ENCODE peak calls at places on chromosomes 6 and 20, in four cellular contexts. N is body of pancreas, B is retinal pigment epithelial cell, L is choroid plexus epithelial cell. H is an unnamed sample.

GRCh38 chr6:41359617-41360313 is 24.4 kb downstream of the NCR2 start:
- DNase-seq in L (no peak), B (no peak), N (no peak), H (no peak)

GRCh38 chr20:17339000-17339399 is 112.2 kb downstream of the PCSK2 start:
- DNase-seq in N (no peak), L (no peak), B (no peak), H (no peak)

GRCh38 chr20:57616143-57616951 is 3.9 kb downstream of the ZBP1 start:
- DNase-seq in L (no peak), B (no peak), N (no peak), H (no peak)

GRCh38 chr20:19265646-19266374 is 53.4 kb downstream of the SLC24A3 start:
- DNase-seq in B (no peak), L (peak; percentile 20), N (no peak), H (no peak)

GRCh38 chr6:70860044-70860443 is 96.8 kb downstream of the B3GAT2 start:
- DNase-seq in B (no peak), N (no peak), L (no peak), H (peak; percentile 11)

GRCh38 chr20:7924692-7925091 is 15.6 kb downstream of the HAO1 start:
- DNase-seq in L (peak; percentile 90), N (no peak), B (peak; percentile 33), H (peak; percentile 85)

GRCh38 chr6:100664274-100665040 is 199.7 kb upstream of the SIM1 start:
- DNase-seq in N (no peak), L (peak; percentile 69), B (no peak), H (peak; percentile 62)

GRCh38 chr20:61685462-61685861 is 380.2 kb downstream of the TAF4 start:
- DNase-seq in N (no peak), L (no peak), B (no peak), H (no peak)

GRCh38 chr6:87840324-87840723 is 138.3 kb upstream of the AKIRIN2 start:
- DNase-seq in B (no peak), L (no peak), N (no peak), H (no peak)

GRCh38 chr6:129662406-129662766 is 47.6 kb downstream of the ARHGAP18 start:
- DNase-seq in L (no peak), B (no peak), N (no peak), H (no peak)

GRCh38 chr20:40471261-40471629 is 217.8 kb downstream of the MAFB start:
- DNase-seq in N (no peak), L (peak; percentile 5), B (no peak), H (no peak)

GRCh38 chr6:11317885-11318771 is 85.7 kb upstream of the NEDD9 start:
- DNase-seq in L (peak; percentile 99), B (peak; percentile 99), N (peak; percentile 32), H (peak; percentile 94)

GRCh38 chr20:2289475-2289874 is 6.3 kb upstream of the TGM3 start:
- DNase-seq in N (no peak), B (no peak), L (no peak), H (no peak)

GRCh38 chr6:162074641-162075040 is 652.9 kb downstream of the PRKN start:
- DNase-seq in N (no peak), B (no peak), L (no peak), H (no peak)

GRCh38 chr20:1291191-1291741 is 25.2 kb downstream of the SNPH start:
- DNase-seq in N (no peak), L (peak; percentile 56), B (no peak), H (peak; percentile 13)

GRCh38 chr6:147779624-147780023 is 271.1 kb downstream of the SAMD5 start:
- DNase-seq in B (no peak), L (no peak), N (no peak), H (no peak)

GRCh38 chr6:45882671-45883070 is 133.0 kb downstream of the CLIC5 start:
- DNase-seq in L (no peak), N (no peak), B (no peak), H (no peak)

GRCh38 chr6:69729870-69730449 is 66.8 kb downstream of the LMBRD1 start:
- DNase-seq in L (peak; percentile 20), N (no peak), B (no peak), H (peak; percentile 23)
- TF ChIP-seq CTCF in L (peak; percentile 34), N (peak; percentile 33), B (peak; percentile 12), H (peak; percentile 12)

GRCh38 chr6:106519460-106520394 is 109.6 kb downstream of the RTN4IP1 start:
- DNase-seq in N (no peak), B (peak; percentile 24), L (peak; percentile 94), H (peak; percentile 87)
- H3K4me3 ChIP-seq in N (no peak overlapping the region), B (no peak overlapping the region), L (no peak overlapping the region), H (peak overlapping the region; percentile 28)

GRCh38 chr6:32194825-32195651 is 2.6 kb upstream of the GPSM3 start:
- DNase-seq in N (peak; percentile 41), B (no peak), L (peak; percentile 82), H (peak; percentile 74)
- TF ChIP-seq CTCF in N (no peak), B (peak; percentile 66), L (peak; percentile 82), H (peak; percentile 69)

DNA sequence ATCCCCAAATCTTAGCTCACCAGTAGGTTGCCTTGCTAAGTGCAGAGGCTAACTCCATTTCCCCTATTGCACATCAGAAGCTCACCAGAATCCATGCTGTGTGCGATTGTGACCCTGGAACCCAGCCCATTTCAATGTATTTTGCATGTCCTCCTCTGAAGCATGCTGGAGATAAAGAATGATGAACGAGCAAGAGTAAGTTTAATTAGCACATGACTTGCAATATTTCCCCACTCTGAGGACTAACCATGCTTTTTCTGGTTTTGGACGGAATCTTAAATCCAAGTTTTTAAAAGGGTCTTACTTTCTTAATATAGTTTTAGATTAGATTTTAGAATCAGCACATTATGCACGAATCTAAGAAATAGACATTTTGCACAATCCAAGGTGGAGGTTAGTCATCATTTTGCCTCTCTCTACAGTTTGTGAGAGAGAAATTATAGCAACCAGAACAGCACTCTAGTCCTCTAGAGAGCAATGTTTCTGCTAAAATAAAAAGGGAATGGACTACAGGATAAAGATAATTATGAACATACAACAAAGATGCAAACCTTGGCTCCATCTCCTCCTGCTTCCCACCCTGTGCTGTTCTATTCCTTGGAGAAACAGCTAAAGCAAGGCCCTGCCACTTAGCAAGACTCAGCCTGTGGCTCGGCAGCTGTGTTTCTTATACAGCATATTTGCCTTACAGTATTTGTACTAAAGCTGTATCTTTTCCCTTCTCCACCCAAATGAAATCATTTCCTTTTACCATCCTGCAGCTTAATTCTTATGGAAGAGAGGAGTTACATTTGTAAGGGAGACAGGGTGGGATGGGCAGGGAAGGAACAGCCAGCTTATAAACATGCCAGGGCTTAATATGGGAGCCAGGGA is 24.9 kb upstream of the LAMA4 start:
- DNase-seq in B (no peak), L (no peak), N (no peak), H (peak; percentile 56)
- H3K4me3 ChIP-seq in B (no peak overlapping the region), L (no peak overlapping the region), N (no peak overlapping the region), H (no peak overlapping the region)

DNA sequence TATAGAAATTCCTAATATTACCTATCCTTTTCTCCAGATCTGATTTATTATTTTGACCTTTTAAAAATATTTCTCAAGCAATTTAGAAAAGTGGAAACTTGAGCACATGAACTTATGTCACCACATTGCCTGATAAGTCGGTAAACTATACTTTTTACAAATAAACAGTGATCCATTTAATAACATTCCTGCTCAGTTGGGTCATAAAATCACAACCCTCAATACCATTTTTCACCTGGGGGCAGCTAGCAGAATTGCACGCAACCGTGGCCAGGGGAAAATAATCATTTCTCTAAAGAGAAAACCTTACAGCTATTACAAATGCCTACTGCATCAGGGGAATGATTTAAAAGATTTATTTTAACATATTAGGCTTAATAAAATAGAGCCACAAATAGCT is 614.5 kb downstream of the PHF3 start:
- DNase-seq in B (no peak), N (no peak), L (peak; percentile 67), H (peak; percentile 10)
- TF ChIP-seq CTCF in B (no peak), N (no peak), L (peak; percentile 60), H (peak; percentile 17)

GRCh38 chr20:47795214-47795667 is 10.0 kb upstream of the SULF2 start:
- DNase-seq in N (peak; percentile 18), L (no peak), B (peak; percentile 35), H (no peak)

GRCh38 chr20:47790032-47790965 is 5.0 kb upstream of the SULF2 start:
- DNase-seq in N (no peak), B (no peak), L (peak; percentile 73), H (peak; percentile 93)

GRCh38 chr20:47789081-47789998 is 4.1 kb upstream of the SULF2 start:
- DNase-seq in B (no peak), N (no peak), L (no peak), H (no peak)

GRCh38 chr20:47791084-47791599 is 5.9 kb upstream of the SULF2 start:
- DNase-seq in B (no peak), L (no peak), N (no peak), H (no peak)

DNA sequence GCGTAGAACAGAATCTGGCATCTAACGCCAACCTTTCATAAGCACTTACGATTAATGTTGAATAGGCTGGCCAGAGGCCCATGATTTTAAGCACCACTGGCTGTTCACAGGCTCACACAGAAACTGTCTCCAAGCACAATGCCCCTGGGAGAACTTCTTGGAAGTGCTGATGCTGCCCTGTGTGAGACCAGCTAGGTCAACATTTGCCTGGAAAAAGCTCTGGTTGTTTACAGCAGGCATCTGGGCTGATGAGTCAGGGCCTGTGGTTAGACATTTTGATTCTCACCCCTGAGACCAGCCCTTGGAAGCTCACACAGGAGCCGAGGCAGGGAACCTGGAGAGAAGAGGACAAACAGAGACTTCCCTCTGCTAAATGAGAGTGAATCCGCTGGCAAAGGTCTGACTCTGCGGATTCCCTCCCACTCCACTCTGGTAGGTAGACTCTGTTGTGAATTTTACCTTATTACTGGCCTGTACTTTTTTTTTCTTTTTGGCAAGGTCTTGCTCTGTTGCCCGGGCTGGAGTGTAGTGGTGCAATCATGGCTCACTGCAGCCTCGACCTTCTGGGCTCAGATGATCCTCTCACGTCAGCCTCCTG is 6.8 kb upstream of the SULF2 start:
- DNase-seq in B (peak; percentile 70), N (peak; percentile 47), L (peak; percentile 96), H (peak; percentile 99)
- H3K4me3 ChIP-seq in B (no peak overlapping the region), N (no peak overlapping the region), L (no peak overlapping the region), H (no peak overlapping the region)

GRCh38 chr20:35700625-35701148 is 1.5 kb downstream of the ROMO1 start:
- DNase-seq in L (no peak), N (no peak), B (no peak), H (no peak)
- TF ChIP-seq CTCF in L (no peak), N (no peak), B (no peak), H (no peak)